ENCODE peak calls at places on chromosomes 11 and 22, in seven cellular contexts. Q, U, F, M, A, O and S are unnamed samples.

GRCh38 chr11:2558402-2558801 is 113.6 kb downstream of the KCNQ1 start:
- DNase-seq in Q (no peak), U (no peak), F (no peak), M (no peak), A (no peak), O (no peak), S (no peak)

GRCh38 chr22:22395230-22395629 is 113.3 kb downstream of the ZNF280B start:
- DNase-seq in Q (no peak), U (no peak), F (no peak), M (peak; percentile 48), A (no peak), O (no peak), S (no peak)

GRCh38 chr11:19819148-19819547 is 106.5 kb downstream of the NAV2 start:
- DNase-seq in Q (no peak), U (no peak), F (no peak), M (peak; percentile 53), A (no peak), O (no peak), S (no peak)

GRCh38 chr11:132685174-132685611 is 847.1 kb downstream of the OPCML start:
- DNase-seq in Q (no peak), U (no peak), F (no peak), M (no peak), A (no peak), O (no peak), S (no peak)

GRCh38 chr22:26590525-26590858 is 560 bp upstream of the TPST2 start:
- DNase-seq in Q (no peak), U (no peak), F (no peak), M (no peak), A (no peak), O (no peak), S (no peak)

GRCh38 chr11:2300936-2301630 is 635 bp downstream of the C11orf21 start:
- DNase-seq in Q (peak; percentile 4), U (no peak), F (no peak), M (peak; percentile 76), A (no peak), O (no peak), S (peak; percentile 27)

GRCh38 chr11:63769044-63769718 is 606 bp upstream of the ZFTA start:
- DNase-seq in Q (peak; percentile 31), U (no peak), F (peak; percentile 24), M (no peak), A (no peak), O (peak; percentile 49), S (no peak)

GRCh38 chr11:694563-695331 is at the start of gene DEAF1:
- DNase-seq in Q (peak; percentile 98), U (peak; percentile 97), F (peak; percentile 99), M (peak; percentile 100), A (peak; percentile 97), O (peak; percentile 97), S (peak; percentile 99)

GRCh38 chr11:101912823-101913284 is 2.0 kb upstream of the CEP126 start:
- DNase-seq in Q (no peak), U (peak; percentile 68), F (no peak), M (no peak), A (peak; percentile 52), O (no peak), S (no peak)

GRCh38 chr11:111601979-111602864 is at the start of gene SIK2:
- DNase-seq in Q (peak; percentile 96), U (peak; percentile 92), F (peak; percentile 90), M (peak; percentile 99), A (peak; percentile 92), O (peak; percentile 93), S (peak; percentile 87)

GRCh38 chr11:46346886-46347636 is at the start of gene DGKZ:
- DNase-seq in Q (peak; percentile 81), U (peak; percentile 82), F (peak; percentile 86), M (peak; percentile 97), A (peak; percentile 71), O (peak; percentile 95), S (peak; percentile 96)

GRCh38 chr11:88434333-88434976 is 96.9 kb upstream of the CTSC start:
- DNase-seq in Q (no peak), U (peak; percentile 12), F (no peak), M (no peak), A (no peak), O (no peak), S (no peak)

GRCh38 chr11:839875-840617 is 2.3 kb downstream of the POLR2L start:
- DNase-seq in Q (no peak), U (peak; percentile 67), F (no peak), M (no peak), A (no peak), O (no peak), S (no peak)

GRCh38 chr11:87422566-87422965 is 384.8 kb downstream of the TMEM135 start:
- DNase-seq in Q (no peak), U (no peak), F (no peak), M (no peak), A (peak; percentile 44), O (no peak), S (no peak)

GRCh38 chr11:4087551-4087950 is 7.0 kb upstream of the RRM1 start:
- DNase-seq in Q (no peak), U (no peak), F (no peak), M (no peak), A (no peak), O (no peak), S (no peak)
- TF ChIP-seq CTCF in Q (no peak), U (no peak), F (peak; percentile 29), M (peak; percentile 24), A (peak; percentile 26), O (no peak), S (no peak)

DNA sequence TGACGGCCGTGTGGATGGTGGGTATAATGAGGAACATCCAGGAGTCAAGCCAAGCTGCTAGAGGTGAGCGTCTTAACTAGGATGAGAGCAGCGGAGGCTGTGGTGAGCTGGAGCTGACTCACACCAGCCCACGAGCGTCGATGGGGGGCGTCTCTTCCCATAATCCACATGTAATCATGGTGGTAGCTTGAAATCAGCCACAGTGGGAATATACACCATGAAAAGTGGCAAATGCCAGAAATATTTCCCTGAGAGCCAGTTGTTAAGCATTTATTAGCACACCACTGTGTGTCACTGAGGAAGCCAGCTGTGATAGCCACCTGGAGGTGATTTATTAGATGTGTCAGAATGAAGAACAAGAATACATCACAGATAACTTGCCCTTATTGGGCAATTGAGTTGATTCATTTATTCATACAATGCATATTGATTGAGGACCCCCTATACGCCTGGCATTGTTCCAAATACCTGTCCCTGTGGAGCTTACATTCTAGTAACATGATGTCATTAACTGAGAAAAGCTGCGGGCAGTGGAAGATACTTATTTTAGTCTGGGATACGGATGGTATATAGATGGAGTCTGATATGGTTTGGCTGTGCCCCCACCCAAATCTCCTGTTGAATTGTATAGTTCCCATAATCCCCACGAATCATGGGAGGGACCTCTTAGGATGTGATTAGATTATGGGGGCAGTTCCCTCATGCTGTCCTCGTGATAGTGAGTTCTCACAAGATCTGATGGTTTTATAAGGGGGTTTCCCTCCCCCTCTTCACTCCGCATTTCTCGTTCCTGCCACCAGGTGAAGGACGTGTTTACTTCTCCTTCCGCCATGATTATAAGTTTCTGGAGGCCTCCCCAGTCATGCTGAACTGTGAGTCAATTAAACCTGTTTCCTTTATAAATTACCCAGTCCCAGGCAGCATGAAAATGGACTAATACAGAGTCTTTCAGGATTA is 473.4 kb downstream of the METTL15 start:
- DNase-seq in Q (no peak), U (no peak), F (no peak), M (no peak), A (peak; percentile 26), O (no peak), S (no peak)
- TF ChIP-seq CTCF in Q (no peak), U (no peak), F (no peak), M (no peak), A (peak; percentile 22), O (no peak), S (no peak)

GRCh38 chr22:46038174-46038487 is 61.2 kb upstream of the WNT7B start:
- DNase-seq in Q (no peak), U (no peak), F (no peak), M (no peak), A (no peak), O (no peak), S (no peak)

GRCh38 chr22:46035380-46035741 is 58.4 kb upstream of the WNT7B start:
- DNase-seq in Q (no peak), U (no peak), F (no peak), M (no peak), A (no peak), O (no peak), S (no peak)

GRCh38 chr22:46035742-46036557 is 59.0 kb upstream of the WNT7B start:
- DNase-seq in Q (peak; percentile 99), U (peak; percentile 98), F (peak; percentile 99), M (peak; percentile 100), A (peak; percentile 99), O (peak; percentile 99), S (peak; percentile 99)

GRCh38 chr22:46038516-46039430 is 61.8 kb upstream of the WNT7B start:
- DNase-seq in Q (no peak), U (no peak), F (no peak), M (no peak), A (no peak), O (no peak), S (no peak)

DNA sequence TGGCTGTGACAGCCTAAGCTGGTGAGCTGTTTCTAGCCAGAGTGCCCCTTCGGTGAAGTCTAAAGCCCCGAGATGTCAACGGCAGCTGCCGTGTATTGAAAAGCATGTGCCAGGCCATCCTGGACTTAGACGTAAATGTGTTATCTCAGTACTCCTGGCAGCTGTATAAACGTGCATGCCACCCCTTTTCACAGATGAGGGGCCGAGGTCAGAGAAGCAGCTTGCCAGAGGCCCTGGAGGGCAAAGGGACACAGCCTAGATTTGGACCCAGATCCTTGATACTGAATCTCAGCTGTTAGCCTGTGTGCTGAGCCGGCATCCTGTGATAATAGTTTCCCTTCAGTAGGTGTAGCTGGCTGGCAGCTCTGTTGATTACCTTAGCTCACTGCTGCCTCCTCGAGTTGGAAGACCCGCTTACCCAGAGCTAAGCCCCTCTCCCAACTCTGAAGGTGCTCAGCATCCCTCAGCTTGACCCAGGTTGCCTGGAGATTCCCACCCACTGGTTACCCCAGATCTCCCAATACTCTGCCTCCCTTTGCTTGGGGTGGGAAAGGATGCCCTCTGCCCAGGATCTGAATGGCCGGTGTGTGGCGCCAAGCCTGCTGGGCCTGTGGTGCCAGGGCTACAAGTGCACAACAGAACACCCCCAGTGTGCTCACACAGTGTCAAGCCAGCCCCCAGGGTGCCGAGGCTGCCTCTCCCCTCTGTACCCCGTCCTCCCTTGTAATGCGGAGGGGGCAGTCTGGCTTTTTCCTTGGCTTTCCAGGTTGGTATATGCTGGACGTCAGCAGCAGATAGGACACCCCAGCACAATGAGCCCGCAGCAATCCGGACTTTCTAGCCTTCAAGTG is 59.8 kb upstream of the WNT7B start:
- DNase-seq in Q (peak; percentile 72), U (peak; percentile 69), F (no peak), M (no peak), A (no peak), O (peak; percentile 52), S (no peak)
- TF ChIP-seq CTCF in Q (peak; percentile 76), U (peak; percentile 37), F (no peak), M (peak; percentile 41), A (no peak), O (peak; percentile 56), S (peak; percentile 21)

DNA sequence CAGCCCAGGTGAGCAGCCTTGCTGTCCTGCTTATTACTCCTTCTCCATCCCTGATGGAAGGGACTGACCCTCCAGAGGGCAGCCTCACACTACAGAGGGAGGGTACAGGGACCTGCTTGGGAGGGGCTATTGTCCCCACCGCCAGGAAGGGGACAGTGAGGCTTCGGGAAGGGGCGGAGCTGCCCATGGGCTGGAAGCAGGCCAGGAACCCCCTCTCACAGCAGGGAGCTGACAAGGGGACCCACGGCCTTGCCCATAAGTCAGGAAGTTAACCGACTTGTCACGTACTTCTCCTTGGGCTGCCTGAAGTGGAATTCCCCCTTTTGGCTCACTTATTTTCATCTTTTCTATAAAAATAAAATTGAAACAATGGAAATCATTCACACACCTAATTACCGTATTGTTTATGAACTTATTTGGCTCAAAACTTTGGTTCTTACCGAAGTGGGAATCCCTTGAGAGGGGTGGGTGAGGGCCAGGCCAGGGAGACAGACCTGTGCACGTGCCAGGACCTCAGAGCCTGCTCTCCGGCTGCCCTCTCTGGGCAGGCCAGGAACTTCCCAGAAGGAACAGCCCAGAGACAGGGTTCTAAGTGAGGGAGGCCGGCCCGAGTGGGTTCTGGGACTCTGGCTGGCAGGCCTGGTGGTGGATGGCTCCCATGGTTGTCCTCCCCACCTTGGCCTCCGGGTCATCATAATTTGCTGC is 5.8 kb downstream of the MGAT3 start:
- DNase-seq in Q (peak; percentile 58), U (no peak), F (no peak), M (no peak), A (no peak), O (peak; percentile 23), S (no peak)
- TF ChIP-seq CTCF in Q (peak; percentile 38), U (no peak), F (no peak), M (peak; percentile 21), A (no peak), O (no peak), S (no peak)